ENCODE peak calls at places on chromosomes 3 and 15, in four cellular contexts. S, V, G and P are unnamed samples.

GRCh38 chr15:101451192-101451799 is 38.2 kb downstream of the PCSK6 start:
- DNase-seq in S (no peak), V (peak), G (no peak), P (peak)

GRCh38 chr15:96849501-96849900 is 519.0 kb downstream of the NR2F2 start:
- DNase-seq in S (no peak), V (peak), G (peak), P (no peak)

GRCh38 chr15:41284425-41285177 is 47.8 kb downstream of the OIP5 start:
- DNase-seq in S (no peak), V (no peak), G (no peak), P (no peak)

GRCh38 chr3:197675568-197675860 is 61.2 kb downstream of the RUBCN start:
- DNase-seq in S (no peak), V (no peak), G (no peak), P (no peak)

GRCh38 chr3:44509985-44510360 is 32.5 kb upstream of the ZNF445 start:
- DNase-seq in S (no peak), V (no peak), G (peak), P (no peak)

GRCh38 chr3:13812039-13812438 is 67.8 kb downstream of the WNT7A start:
- DNase-seq in S (no peak), V (no peak), G (no peak), P (no peak)

GRCh38 chr3:57689367-57690053 is 3.4 kb downstream of the DENND6A start:
- DNase-seq in S (no peak), V (no peak), G (no peak), P (no peak)

GRCh38 chr3:151248772-151249366 is 29.5 kb downstream of the P2RY14 start:
- DNase-seq in S (no peak), V (no peak), G (no peak), P (no peak)

GRCh38 chr15:51751687-51752683 is 588 bp downstream of the TMOD2 start:
- DNase-seq in S (no peak), V (peak), G (peak), P (peak)

GRCh38 chr3:191087391-191087790 is 111.7 kb upstream of the OSTN start:
- DNase-seq in S (no peak), V (no peak), G (no peak), P (no peak)

GRCh38 chr15:53588773-53589172 is 170.7 kb downstream of the WDR72 start:
- DNase-seq in S (peak), V (no peak), G (peak), P (no peak)

GRCh38 chr3:58104155-58104554 is 95.9 kb downstream of the FLNB start:
- DNase-seq in S (no peak), V (no peak), G (no peak), P (no peak)

GRCh38 chr3:23017800-23018199 is 185.3 kb upstream of the UBE2E2 start:
- DNase-seq in S (no peak), V (no peak), G (peak), P (no peak)

GRCh38 chr15:68620721-68621528 is 42.1 kb downstream of the CORO2B start:
- DNase-seq in S (peak), V (peak), G (peak), P (peak)

GRCh38 chr15:88083828-88084760 is 172.4 kb downstream of the NTRK3 start:
- DNase-seq in S (no peak), V (no peak), G (no peak), P (no peak)

GRCh38 chr3:37453393-37454391 is 279.3 kb upstream of the LRRFIP2 start:
- DNase-seq in S (no peak), V (no peak), G (no peak), P (peak)

GRCh38 chr3:114879059-114880031 is 267.7 kb downstream of the ZBTB20 start:
- DNase-seq in S (no peak), V (peak), G (peak), P (no peak)

GRCh38 chr3:89145995-89146394 is 38.6 kb downstream of the EPHA3 start:
- DNase-seq in S (peak), V (peak), G (peak), P (no peak)

GRCh38 chr15:49037546-49037940 is 8.7 kb downstream of the SECISBP2L start:
- DNase-seq in S (no peak), V (no peak), G (no peak), P (no peak)

GRCh38 chr3:58063424-58063823 is 55.2 kb downstream of the FLNB start:
- DNase-seq in S (no peak), V (peak), G (peak), P (no peak)

GRCh38 chr15:57387644-57388076 is 11.4 kb downstream of the CGNL1 start:
- DNase-seq in S (no peak), V (no peak), G (no peak), P (no peak)

GRCh38 chr3:134306334-134306733 is 55.7 kb upstream of the RYK start:
- DNase-seq in S (no peak), V (no peak), G (no peak), P (no peak)

GRCh38 chr15:60350121-60350520 is 47.7 kb downstream of the ANXA2 start:
- DNase-seq in S (no peak), V (peak), G (no peak), P (no peak)

GRCh38 chr3:17806201-17806600 is 63.8 kb upstream of the TBC1D5 start:
- DNase-seq in S (no peak), V (no peak), G (no peak), P (no peak)

GRCh38 chr3:172673210-172673679 is 37.6 kb downstream of the NCEH1 start:
- DNase-seq in S (no peak), V (peak), G (peak), P (peak)

GRCh38 chr3:106945435-106945834 is 431.8 kb upstream of the CCDC54 start:
- DNase-seq in S (no peak), V (peak), G (no peak), P (no peak)

GRCh38 chr3:172641291-172641690 is 69.6 kb downstream of the NCEH1 start:
- DNase-seq in S (no peak), V (no peak), G (no peak), P (no peak)

GRCh38 chr3:45426161-45426560 is 37.8 kb downstream of the LARS2 start:
- DNase-seq in S (no peak), V (no peak), G (no peak), P (no peak)

GRCh38 chr3:31776016-31776415 is 205.0 kb downstream of the OSBPL10 start:
- DNase-seq in S (no peak), V (peak), G (no peak), P (no peak)

GRCh38 chr3:13689373-13690265 is 140.7 kb downstream of the FBLN2 start:
- DNase-seq in S (no peak), V (no peak), G (no peak), P (no peak)

GRCh38 chr3:193826126-193826795 is 233.3 kb downstream of the OPA1 start:
- DNase-seq in S (no peak), V (peak), G (peak), P (peak)

GRCh38 chr3:32009957-32010356 is 28.4 kb downstream of the ZNF860 start:
- DNase-seq in S (no peak), V (no peak), G (no peak), P (no peak)

GRCh38 chr15:47959617-47960398 is 161.0 kb upstream of the SLC24A5 start:
- DNase-seq in S (no peak), V (no peak), G (no peak), P (no peak)